ENCODE peak calls at places on chromosomes 6 and 20, in ten cellular contexts. V is GM06990; S is COR-L47; W is effector CD8-positive, alpha-beta T cell; F is GM04504; G is posterior vena cava; P is KG1; T is aorta; N is SK-MEL-5; O is NCI-H1105 treated with DMSO at 0.1 percent for 48 hours. U is an unnamed sample.

GRCh38 chr6:12208190-12208589 is 82.0 kb upstream of the EDN1 start:
- DNase-seq in V (no peak), S (no peak), W (no peak), F (peak; percentile 11), G (no peak), P (peak; percentile 17), T (peak; percentile 55), N (no peak), O (no peak), U (peak; percentile 73)

GRCh38 chr6:166592818-166593217 is 6.3 kb upstream of the RAMACL start:
- DNase-seq in V (no peak), S (no peak), W (no peak), F (no peak), G (no peak), P (no peak), T (no peak), N (no peak), O (no peak), U (no peak)

GRCh38 chr6:91860951-91861350 is 1274.1 kb upstream of the MAP3K7 start:
- DNase-seq in V (no peak), S (no peak), W (no peak), F (no peak), G (no peak), P (no peak), T (no peak), N (no peak), O (no peak), U (no peak)

GRCh38 chr20:50062006-50062838 is 50.7 kb downstream of the UBE2V1 start:
- DNase-seq in V (no peak), S (no peak), W (no peak), F (no peak), G (no peak), P (no peak), T (no peak), N (no peak), O (no peak), U (no peak)

GRCh38 chr6:52352239-52353008 is 9.5 kb upstream of the PAQR8 start:
- DNase-seq in V (peak; percentile 48), S (peak; percentile 8), W (no peak), F (peak; percentile 90), G (no peak), P (peak; percentile 53), T (peak; percentile 56), N (peak; percentile 86), O (no peak), U (peak; percentile 37)

GRCh38 chr6:36506617-36507016 is 40.7 kb downstream of the STK38 start:
- DNase-seq in V (no peak), S (no peak), W (no peak), F (no peak), G (no peak), P (no peak), T (no peak), N (no peak), O (no peak), U (no peak)

GRCh38 chr6:131172237-131172636 is 37.0 kb downstream of the AKAP7 start:
- DNase-seq in V (no peak), S (no peak), W (no peak), F (no peak), G (no peak), P (no peak), T (no peak), N (no peak), O (no peak), U (no peak)

GRCh38 chr6:123306334-123306733 is 310.3 kb downstream of the CLVS2 start:
- DNase-seq in V (no peak), S (no peak), W (no peak), F (no peak), G (no peak), P (no peak), T (no peak), N (no peak), O (no peak), U (no peak)

GRCh38 chr6:11685411-11686093 is 93.1 kb downstream of the ADTRP start:
- DNase-seq in V (no peak), S (no peak), W (no peak), F (no peak), G (no peak), P (no peak), T (no peak), N (no peak), O (no peak), U (no peak)

GRCh38 chr6:149680490-149680889 is 32.0 kb upstream of the KATNA1 start:
- DNase-seq in V (no peak), S (no peak), W (no peak), F (no peak), G (no peak), P (no peak), T (no peak), N (no peak), O (no peak), U (no peak)

GRCh38 chr6:148771212-148771601 is 24.4 kb downstream of the UST start:
- DNase-seq in V (no peak), S (peak; percentile 64), W (no peak), F (no peak), G (no peak), P (no peak), T (no peak), N (no peak), O (peak; percentile 77), U (no peak)

GRCh38 chr20:3797592-3798404 is 1.7 kb downstream of the CDC25B start:
- DNase-seq in V (no peak), S (no peak), W (peak; percentile 19), F (no peak), G (peak; percentile 29), P (no peak), T (peak; percentile 40), N (no peak), O (peak; percentile 9), U (no peak)

GRCh38 chr6:3258720-3259490 is at the start of gene PSMG4:
- DNase-seq in V (peak; percentile 91), S (peak; percentile 86), W (peak; percentile 89), F (peak; percentile 78), G (peak; percentile 99), P (peak; percentile 75), T (peak; percentile 96), N (peak; percentile 93), O (peak; percentile 81), U (peak; percentile 45)

GRCh38 chr6:112114577-112115223 is 27.3 kb downstream of the FAM229B start:
- DNase-seq in V (no peak), S (no peak), W (no peak), F (no peak), G (no peak), P (no peak), T (no peak), N (no peak), O (no peak), U (no peak)

GRCh38 chr6:55636406-55637102 is 57.6 kb upstream of the HMGCLL1 start:
- DNase-seq in V (no peak), S (peak; percentile 3), W (no peak), F (no peak), G (no peak), P (no peak), T (no peak), N (peak; percentile 8), O (no peak), U (no peak)

GRCh38 chr6:122405417-122405816 is 6.0 kb downstream of the HSF2 start:
- DNase-seq in V (no peak), S (no peak), W (no peak), F (no peak), G (no peak), P (no peak), T (no peak), N (peak; percentile 26), O (no peak), U (no peak)

GRCh38 chr6:31970604-31971271 is 1.2 kb downstream of the DXO start:
- DNase-seq in V (no peak), S (peak; percentile 42), W (no peak), F (no peak), G (peak; percentile 82), P (no peak), T (peak; percentile 52), N (no peak), O (peak; percentile 50), U (no peak)

GRCh38 chr6:137868721-137869631 is 1.9 kb downstream of the TNFAIP3 start:
- DNase-seq in V (no peak), S (no peak), W (no peak), F (no peak), G (no peak), P (no peak), T (no peak), N (no peak), O (no peak), U (no peak)

GRCh38 chr6:129678463-129678862 is 31.5 kb downstream of the ARHGAP18 start:
- DNase-seq in V (no peak), S (no peak), W (no peak), F (no peak), G (no peak), P (no peak), T (no peak), N (no peak), O (no peak), U (no peak)

GRCh38 chr6:13767121-13767794 is 47.1 kb downstream of the MCUR1 start:
- DNase-seq in V (no peak), S (no peak), W (peak; percentile 9), F (peak; percentile 35), G (no peak), P (no peak), T (peak; percentile 70), N (peak; percentile 54), O (no peak), U (peak; percentile 9)

GRCh38 chr20:1811621-1812498 is 83.3 kb upstream of the SIRPA start:
- DNase-seq in V (no peak), S (no peak), W (no peak), F (no peak), G (no peak), P (no peak), T (no peak), N (peak; percentile 84), O (no peak), U (no peak)

GRCh38 chr6:87945181-87945580 is 102.5 kb upstream of the SPACA1 start:
- DNase-seq in V (no peak), S (no peak), W (no peak), F (no peak), G (no peak), P (no peak), T (no peak), N (no peak), O (no peak), U (no peak)

U was measured in GF-D8.